ENCODE peak calls at places on chromosomes 5 and 9, in seven cellular contexts. V is choroid plexus epithelial cell, P is tibial nerve, C is adrenal gland, R is nephron progenitor cell, A is endodermal cell, S is fibroblast of mammary gland. I is an unnamed sample.

GRCh38 chr5:74232281-74232680 is 408.2 kb downstream of the ENC1 start:
- DNase-seq in V (peak), P (no peak), C (no peak), R (no peak), A (no peak), S (peak), I (peak)

GRCh38 chr5:149452665-149453617 is 73.8 kb upstream of the IL17B start:
- DNase-seq in V (peak), P (no peak), C (no peak), R (no peak), A (peak), S (peak), I (peak)

GRCh38 chr5:168140256-168140655 is 151.2 kb upstream of the WWC1 start:
- DNase-seq in V (no peak), P (no peak), C (no peak), R (no peak), A (no peak), S (no peak), I (no peak)

GRCh38 chr5:65172486-65173129 is 309.1 kb downstream of the ADAMTS6 start:
- DNase-seq in V (peak), P (no peak), C (no peak), R (no peak), A (no peak), S (peak), I (peak)

GRCh38 chr5:43409809-43410271 is 2.4 kb downstream of the CCL28 start:
- DNase-seq in V (no peak), P (no peak), C (no peak), R (no peak), A (no peak), S (no peak), I (no peak)

GRCh38 chr9:20353931-20354652 is 268.2 kb downstream of the MLLT3 start:
- DNase-seq in V (peak), P (no peak), C (no peak), R (no peak), A (no peak), S (peak), I (peak)

GRCh38 chr5:141821430-141821925 is 56.7 kb downstream of the PCDH1 start:
- DNase-seq in V (peak), P (no peak), C (no peak), R (no peak), A (peak), S (peak), I (peak)

GRCh38 chr9:96199006-96199405 is 103.0 kb downstream of the HSD17B3 start:
- DNase-seq in V (no peak), P (no peak), C (no peak), R (no peak), A (no peak), S (no peak), I (no peak)

GRCh38 chr5:33491941-33492340 is 51.2 kb downstream of the TARS1 start:
- DNase-seq in V (no peak), P (no peak), C (no peak), R (no peak), A (no peak), S (no peak), I (no peak)

GRCh38 chr9:124248066-124248465 is 9.7 kb upstream of the NEK6 start:
- DNase-seq in V (peak), P (no peak), C (no peak), R (no peak), A (peak), S (no peak), I (no peak)

GRCh38 chr9:133117271-133118178 is 3.5 kb downstream of the RALGDS start:
- DNase-seq in V (no peak), P (no peak), C (peak), R (no peak), A (no peak), S (peak), I (no peak)

GRCh38 chr5:20606006-20606405 is 618.0 kb upstream of the CDH18 start:
- DNase-seq in V (no peak), P (no peak), C (no peak), R (no peak), A (no peak), S (peak), I (no peak)

GRCh38 chr9:2367970-2368369 is 253.6 kb upstream of the VLDLR start:
- DNase-seq in V (no peak), P (no peak), C (no peak), R (no peak), A (peak), S (no peak), I (no peak)

GRCh38 chr9:92704528-92704927 is 34.6 kb upstream of the IPPK start:
- DNase-seq in V (no peak), P (no peak), C (no peak), R (no peak), A (peak), S (peak), I (peak)

GRCh38 chr9:92709954-92710353 is 40.0 kb upstream of the IPPK start:
- DNase-seq in V (no peak), P (no peak), C (no peak), R (no peak), A (no peak), S (no peak), I (no peak)

GRCh38 chr9:92707530-92707929 is 37.6 kb upstream of the IPPK start:
- DNase-seq in V (no peak), P (no peak), C (no peak), R (no peak), A (no peak), S (no peak), I (no peak)

GRCh38 chr9:92709240-92709639 is 39.3 kb upstream of the IPPK start:
- DNase-seq in V (no peak), P (no peak), C (no peak), R (no peak), A (peak), S (peak), I (peak)

GRCh38 chr9:92706218-92706940 is 36.4 kb upstream of the IPPK start:
- DNase-seq in V (peak), P (no peak), C (no peak), R (no peak), A (peak), S (peak), I (peak)
- TF ChIP-seq CTCF in V (peak), P (no peak), C (peak), R (no peak), A (peak), S (peak), I (peak)

DNA sequence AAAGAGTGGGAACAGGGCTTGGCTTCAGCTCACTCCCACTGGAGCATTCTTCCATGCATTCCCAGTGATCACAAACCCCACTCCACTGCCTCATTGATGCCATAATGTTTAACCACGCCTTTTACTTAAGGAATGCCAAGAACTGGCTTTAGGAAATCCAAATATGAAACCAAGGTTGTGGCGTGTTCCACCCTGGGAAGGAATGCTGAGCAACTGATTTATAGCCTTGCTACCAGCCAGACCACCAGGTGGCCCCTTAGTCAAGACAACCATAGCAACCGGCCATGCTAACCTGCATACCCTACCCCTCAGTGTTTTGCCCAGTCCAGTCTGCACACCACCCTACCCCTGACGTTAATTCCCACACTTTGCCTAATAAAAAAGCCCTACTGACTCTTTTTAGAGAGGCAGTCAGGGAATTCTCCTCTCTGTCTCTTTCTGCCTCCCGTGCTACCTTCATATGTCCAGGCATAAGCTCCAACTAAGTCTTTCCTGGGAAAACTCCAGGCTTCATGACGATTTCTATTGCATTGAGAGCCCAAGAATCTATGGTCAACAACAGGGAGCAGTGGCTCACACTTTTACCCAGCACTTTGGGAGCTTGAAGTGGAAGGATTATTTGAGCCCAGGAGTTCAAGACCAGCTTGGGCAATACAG is 27.0 kb upstream of the PRRC2B start:
- DNase-seq in V (peak), P (no peak), C (no peak), R (peak), A (peak), S (peak), I (peak)
- TF ChIP-seq CTCF in V (peak), P (peak), C (no peak), R (no peak), A (peak), S (peak), I (peak)

GRCh38 chr5:80479713-80480112 is 8.2 kb upstream of the FAM151B start:
- DNase-seq in V (no peak), P (no peak), C (no peak), R (no peak), A (no peak), S (no peak), I (peak)

GRCh38 chr5:80480354-80480753 is 7.5 kb upstream of the FAM151B start:
- DNase-seq in V (no peak), P (no peak), C (no peak), R (no peak), A (no peak), S (no peak), I (no peak)

GRCh38 chr5:80483636-80484232 is 4.2 kb upstream of the FAM151B start:
- DNase-seq in V (no peak), P (no peak), C (no peak), R (no peak), A (no peak), S (no peak), I (no peak)

GRCh38 chr5:80481019-80481893 is 6.6 kb upstream of the FAM151B start:
- DNase-seq in V (peak), P (no peak), C (peak), R (no peak), A (peak), S (peak), I (peak)
- TF ChIP-seq CTCF in V (peak), P (no peak), C (peak), R (peak), A (peak), S (peak), I (peak)

GRCh38 chr9:113143432-113144227 is 7.2 kb upstream of the SLC31A2 start:
- DNase-seq in V (no peak), P (no peak), C (no peak), R (no peak), A (no peak), S (no peak), I (no peak)
- TF ChIP-seq CTCF in V (no peak), P (no peak), C (no peak), R (no peak), A (no peak), S (no peak), I (peak)

GRCh38 chr9:32069169-32069813 is 315.2 kb upstream of the ACO1 start:
- DNase-seq in V (peak), P (no peak), C (no peak), R (no peak), A (no peak), S (no peak), I (no peak)
- TF ChIP-seq CTCF in V (peak), P (no peak), C (no peak), R (peak), A (peak), S (no peak), I (peak)

DNA sequence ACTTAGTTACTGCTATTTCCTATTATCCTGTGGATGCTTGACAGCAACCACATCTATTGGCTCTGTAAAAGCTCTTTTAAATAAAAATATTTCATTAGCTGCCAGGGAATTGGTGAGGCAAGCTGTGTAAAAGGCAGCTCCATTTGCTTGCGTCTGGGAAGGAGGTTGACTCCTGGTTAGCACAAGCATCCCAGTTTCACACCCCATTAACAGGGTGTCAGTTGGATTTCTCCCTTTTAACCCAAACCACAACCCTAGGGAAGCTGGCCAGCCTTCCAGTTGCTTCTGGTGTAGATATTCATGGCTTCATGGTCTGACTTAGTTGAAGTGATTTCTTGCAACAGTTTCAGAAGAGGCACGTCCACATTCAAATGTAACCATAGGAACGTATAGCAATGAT is 151.0 kb downstream of the GPBP1 start:
- DNase-seq in V (no peak), P (no peak), C (no peak), R (no peak), A (peak), S (no peak), I (no peak)
- TF ChIP-seq CTCF in V (no peak), P (no peak), C (no peak), R (no peak), A (no peak), S (no peak), I (no peak)

DNA sequence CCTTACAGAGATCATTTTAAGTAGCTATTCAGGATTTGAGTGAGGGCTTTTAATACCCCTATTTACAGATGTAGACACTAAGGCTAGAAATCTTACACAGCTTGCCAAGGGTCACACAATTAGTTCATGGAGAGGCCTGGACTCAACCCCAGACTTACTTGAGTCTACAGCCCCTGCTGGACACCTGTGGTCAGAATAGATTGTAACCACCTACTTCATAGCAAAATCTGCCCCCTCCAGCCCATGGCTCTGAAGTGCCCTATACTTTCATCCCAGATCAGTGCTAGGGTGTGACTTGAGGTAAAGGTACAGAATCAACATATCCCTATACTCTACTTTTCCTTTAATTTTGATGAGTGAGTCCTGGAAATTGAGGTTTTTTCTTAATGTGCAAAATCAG is 291.3 kb downstream of the ADGRV1 start:
- DNase-seq in V (no peak), P (no peak), C (no peak), R (no peak), A (no peak), S (no peak), I (no peak)
- TF ChIP-seq CTCF in V (no peak), P (no peak), C (no peak), R (no peak), A (peak), S (no peak), I (no peak)

GRCh38 chr9:111828193-111828592 is 33.5 kb upstream of the SHOC1 start:
- DNase-seq in V (peak), P (no peak), C (no peak), R (no peak), A (no peak), S (peak), I (no peak)
- TF ChIP-seq CTCF in V (peak), P (peak), C (peak), R (no peak), A (no peak), S (peak), I (peak)

DNA sequence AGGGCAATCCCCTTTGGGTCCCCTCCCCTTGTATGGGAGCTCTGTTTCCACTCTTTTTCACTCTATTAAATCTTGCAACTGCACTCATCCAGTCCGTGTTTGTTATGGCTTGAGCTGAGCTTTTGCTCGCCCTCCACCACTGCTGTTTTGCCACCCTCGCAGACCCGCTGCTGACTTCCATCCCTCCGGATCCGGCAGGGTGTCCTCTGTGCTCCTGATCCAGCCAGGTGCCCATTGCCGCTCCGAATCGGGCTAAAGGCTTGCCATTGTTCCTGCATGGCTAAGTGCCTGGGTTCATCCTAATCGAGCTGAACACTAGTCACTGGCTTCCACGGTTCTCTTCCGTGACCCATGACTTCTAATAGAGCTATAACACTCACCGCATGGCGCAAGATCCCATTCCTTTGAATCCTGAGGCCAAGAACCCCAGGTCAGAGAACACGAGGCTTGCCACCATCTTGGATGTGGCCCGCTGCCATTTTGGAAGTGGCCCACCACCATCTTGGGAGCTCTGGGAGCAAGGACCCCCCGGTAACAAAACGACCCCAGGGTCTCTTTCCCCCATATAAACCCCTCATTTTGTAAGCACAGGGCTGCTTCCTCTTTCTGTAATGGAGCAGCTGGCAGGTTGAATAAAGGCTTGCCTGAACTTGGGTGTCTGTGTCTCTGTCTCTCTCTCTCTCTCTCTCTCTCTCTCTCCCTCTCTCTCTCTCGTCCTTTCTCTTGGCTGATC is 1166.2 kb downstream of the TAF11L14 start:
- DNase-seq in V (no peak), P (no peak), C (no peak), R (no peak), A (no peak), S (no peak), I (no peak)
- TF ChIP-seq CTCF in V (no peak), P (no peak), C (no peak), R (no peak), A (no peak), S (no peak), I (no peak)

GRCh38 chr5:72860499-72860898 is 44.0 kb downstream of the TNPO1 start:
- DNase-seq in V (peak), P (no peak), C (peak), R (no peak), A (no peak), S (peak), I (no peak)
- TF ChIP-seq CTCF in V (no peak), P (no peak), C (no peak), R (no peak), A (no peak), S (no peak), I (no peak)